ENCODE peak calls at places on chromosome 17, in four cellular contexts. W is T-cell; I is activated naive CD4-positive, alpha-beta T cell; O is aorta. Q is an unnamed sample.

GRCh38 chr17:29784661-29785060 is 145.4 kb downstream of the SSH2 start:
- DNase-seq in W (no peak), I (no peak), O (no peak), Q (no peak)

GRCh38 chr17:44362964-44363612 is 565 bp downstream of the FAM171A2 start:
- DNase-seq in W (no peak), I (peak; percentile 12), O (peak; percentile 79), Q (no peak)

GRCh38 chr17:38564869-38565268 is 40.9 kb downstream of the SRCIN1 start:
- DNase-seq in W (no peak), I (no peak), O (no peak), Q (no peak)

GRCh38 chr17:76009969-76010661 is 9.5 kb downstream of the CDK3 start:
- DNase-seq in W (no peak), I (no peak), O (no peak), Q (no peak)

GRCh38 chr17:49730078-49730786 is 22.5 kb upstream of the SLC35B1 start:
- DNase-seq in W (no peak), I (no peak), O (peak; percentile 84), Q (peak; percentile 94)

GRCh38 chr17:81998719-81999438 is 21.4 kb downstream of the ASPSCR1 start:
- DNase-seq in W (no peak), I (no peak), O (no peak), Q (no peak)

GRCh38 chr17:83179378-83179777 is 100.0 kb downstream of the METRNL start:
- DNase-seq in W (no peak), I (no peak), O (peak; percentile 69), Q (no peak)

GRCh38 chr17:18955009-18955408 is 3.0 kb downstream of the SLC5A10 start:
- DNase-seq in W (no peak), I (no peak), O (no peak), Q (no peak)

GRCh38 chr17:32836527-32836926 is 40.4 kb downstream of the MYO1D start:
- DNase-seq in W (no peak), I (no peak), O (no peak), Q (no peak)

GRCh38 chr17:75822119-75822799 is 21.9 kb downstream of the UNC13D start:
- DNase-seq in W (peak; percentile 24), I (peak; percentile 27), O (peak; percentile 76), Q (no peak)

GRCh38 chr17:78341559-78342437 is 18.1 kb downstream of the SOCS3 start:
- DNase-seq in W (no peak), I (peak; percentile 11), O (peak; percentile 95), Q (peak; percentile 68)

GRCh38 chr17:35764123-35764991 is 3.7 kb downstream of the C17orf50 start:
- DNase-seq in W (peak; percentile 74), I (peak; percentile 79), O (peak; percentile 95), Q (peak; percentile 92)

GRCh38 chr17:73645050-73645871 is 1.0 kb upstream of the SDK2 start:
- DNase-seq in W (no peak), I (peak; percentile 51), O (peak; percentile 85), Q (no peak)

GRCh38 chr17:6574689-6575595 is 18.6 kb upstream of the PITPNM3 start:
- DNase-seq in W (no peak), I (peak; percentile 8), O (no peak), Q (no peak)

GRCh38 chr17:80486692-80487091 is 10.3 kb upstream of the NPTX1 start:
- DNase-seq in W (no peak), I (no peak), O (no peak), Q (no peak)

GRCh38 chr17:83143817-83144231 is 64.4 kb downstream of the METRNL start:
- DNase-seq in W (no peak), I (no peak), O (peak; percentile 27), Q (no peak)

GRCh38 chr17:77670125-77670524 is 288.4 kb upstream of the TNRC6C start:
- DNase-seq in W (no peak), I (no peak), O (no peak), Q (no peak)

GRCh38 chr17:75031972-75032895 is 14.5 kb downstream of the ATP5PD start:
- DNase-seq in W (peak; percentile 50), I (peak; percentile 50), O (peak; percentile 87), Q (peak; percentile 88)

GRCh38 chr17:82565551-82565950 is 46.0 kb downstream of the FOXK2 start:
- DNase-seq in W (no peak), I (no peak), O (no peak), Q (no peak)